ENCODE peak calls at places on chromosomes 16 and 17, in five cellular contexts. One of them, this sample, is unnamed.

GRCh38 chr17:28404007-28404406 is 2.0 kb downstream of the SLC46A1 start:
- DNase-seq in IMR-90: no peak
- DNase-seq in HepG2: no peak
- DNase-seq in GM12878: no peak
- DNase-seq in SK-N-SH: no peak
- DNase-seq in this sample: no peak

GRCh38 chr16:88561485-88562369 is 8.5 kb upstream of the ZC3H18 start:
- DNase-seq in SK-N-SH: peak; percentile 91
- DNase-seq in HepG2: no peak
- DNase-seq in IMR-90: peak; percentile 43
- DNase-seq in GM12878: no peak
- DNase-seq in this sample: peak; percentile 75

GRCh38 chr16:15946257-15947044 is 3.0 kb upstream of the ABCC1 start:
- DNase-seq in SK-N-SH: no peak
- DNase-seq in GM12878: no peak
- DNase-seq in HepG2: peak; percentile 91
- DNase-seq in IMR-90: peak; percentile 91
- DNase-seq in this sample: no peak

GRCh38 chr17:43170140-43170765 is 761 bp upstream of the NBR1 start:
- DNase-seq in IMR-90: peak; percentile 95
- DNase-seq in GM12878: peak; percentile 85
- DNase-seq in SK-N-SH: peak; percentile 88
- DNase-seq in HepG2: peak; percentile 96
- DNase-seq in this sample: peak; percentile 91

GRCh38 chr16:79754081-79754872 is 153.7 kb upstream of the MAF start:
- DNase-seq in IMR-90: no peak
- DNase-seq in HepG2: no peak
- DNase-seq in GM12878: no peak
- DNase-seq in SK-N-SH: no peak
- DNase-seq in this sample: no peak

GRCh38 chr17:7132511-7133094 is 18.0 kb upstream of the ASGR2 start:
- DNase-seq in HepG2: peak; percentile 61
- DNase-seq in GM12878: peak; percentile 84
- DNase-seq in SK-N-SH: no peak
- DNase-seq in IMR-90: no peak
- DNase-seq in this sample: no peak

GRCh38 chr17:45857977-45858708 is 13.5 kb downstream of the SPPL2C start:
- DNase-seq in SK-N-SH: no peak
- DNase-seq in IMR-90: peak; percentile 12
- DNase-seq in HepG2: peak; percentile 40
- DNase-seq in GM12878: no peak
- DNase-seq in this sample: peak; percentile 40

GRCh38 chr17:1491406-1492248 is 859 bp downstream of the MYO1C start:
- DNase-seq in HepG2: no peak
- DNase-seq in SK-N-SH: peak; percentile 96
- DNase-seq in GM12878: no peak
- DNase-seq in IMR-90: no peak
- DNase-seq in this sample: peak; percentile 89

GRCh38 chr16:70767377-70768204 is 33.4 kb downstream of the VAC14 start:
- DNase-seq in HepG2: no peak
- DNase-seq in GM12878: no peak
- DNase-seq in SK-N-SH: no peak
- DNase-seq in IMR-90: no peak
- DNase-seq in this sample: no peak

GRCh38 chr17:82935944-82936767 is 96.3 kb upstream of the ZNF750 start:
- DNase-seq in SK-N-SH: no peak
- DNase-seq in IMR-90: no peak
- DNase-seq in GM12878: no peak
- DNase-seq in HepG2: no peak
- DNase-seq in this sample: no peak

GRCh38 chr17:74432484-74433391 is 850 bp downstream of the GPRC5C start:
- DNase-seq in GM12878: no peak
- DNase-seq in SK-N-SH: no peak
- DNase-seq in HepG2: no peak
- DNase-seq in IMR-90: no peak
- DNase-seq in this sample: no peak

GRCh38 chr16:67211674-67212073 is 12.7 kb downstream of the ELMO3 start:
- DNase-seq in GM12878: no peak
- DNase-seq in HepG2: no peak
- DNase-seq in IMR-90: no peak
- DNase-seq in SK-N-SH: no peak
- DNase-seq in this sample: no peak

GRCh38 chr17:71127416-71127815 is 958.1 kb downstream of the KCNJ2 start:
- DNase-seq in HepG2: no peak
- DNase-seq in SK-N-SH: no peak
- DNase-seq in IMR-90: no peak
- DNase-seq in GM12878: no peak
- DNase-seq in this sample: no peak

GRCh38 chr16:1414532-1415265 is at the start of gene UNKL:
- DNase-seq in SK-N-SH: peak; percentile 99
- DNase-seq in IMR-90: peak; percentile 43
- DNase-seq in GM12878: no peak
- DNase-seq in HepG2: peak; percentile 77
- DNase-seq in this sample: peak; percentile 93

DNA sequence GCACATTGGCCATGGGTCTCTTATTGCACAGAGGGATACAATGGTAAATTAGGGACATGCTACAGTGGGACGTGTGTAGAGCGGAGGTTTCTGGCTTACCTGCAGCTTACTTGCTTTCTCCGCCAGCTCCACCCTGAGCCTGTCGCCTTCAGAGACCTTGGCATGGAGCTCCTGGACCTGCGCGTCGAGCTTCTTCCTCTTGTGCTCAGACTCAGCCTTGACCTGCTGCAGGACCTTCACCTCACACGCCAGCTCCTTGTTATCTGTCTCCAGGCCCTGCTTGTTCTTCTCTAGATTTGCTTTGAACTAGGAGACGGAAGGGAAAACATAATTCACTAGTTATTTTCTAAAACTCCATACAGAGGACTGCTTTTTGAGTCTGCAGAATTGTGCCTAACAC is 63.5 kb downstream of the NDEL1 start:
- DNase-seq in GM12878: no peak
- DNase-seq in HepG2: no peak
- DNase-seq in IMR-90: no peak
- DNase-seq in SK-N-SH: no peak
- DNase-seq in this sample: no peak
- TF ChIP-seq MXI1 in GM12878: no peak
- TF ChIP-seq MXI1 in HepG2: no peak
- TF ChIP-seq MXI1 in IMR-90: no peak
- TF ChIP-seq MXI1 in SK-N-SH: no peak
- TF ChIP-seq MXI1 in this sample: no peak

GRCh38 chr16:50274771-50275415 is 8.5 kb downstream of the ADCY7 start:
- DNase-seq in HepG2: no peak
- DNase-seq in IMR-90: no peak
- DNase-seq in SK-N-SH: no peak
- DNase-seq in GM12878: no peak
- DNase-seq in this sample: no peak

GRCh38 chr16:50276128-50276444 is 9.7 kb downstream of the ADCY7 start:
- DNase-seq in SK-N-SH: no peak
- DNase-seq in HepG2: no peak
- DNase-seq in GM12878: no peak
- DNase-seq in IMR-90: no peak
- DNase-seq in this sample: no peak

GRCh38 chr16:50273888-50274770 is 7.8 kb downstream of the ADCY7 start:
- DNase-seq in GM12878: peak; percentile 64
- DNase-seq in SK-N-SH: no peak
- DNase-seq in IMR-90: no peak
- DNase-seq in HepG2: no peak
- DNase-seq in this sample: peak; percentile 54

GRCh38 chr16:50276801-50277560 is 10.6 kb downstream of the ADCY7 start:
- DNase-seq in IMR-90: no peak
- DNase-seq in GM12878: no peak
- DNase-seq in SK-N-SH: no peak
- DNase-seq in HepG2: peak; percentile 72
- DNase-seq in this sample: no peak

DNA sequence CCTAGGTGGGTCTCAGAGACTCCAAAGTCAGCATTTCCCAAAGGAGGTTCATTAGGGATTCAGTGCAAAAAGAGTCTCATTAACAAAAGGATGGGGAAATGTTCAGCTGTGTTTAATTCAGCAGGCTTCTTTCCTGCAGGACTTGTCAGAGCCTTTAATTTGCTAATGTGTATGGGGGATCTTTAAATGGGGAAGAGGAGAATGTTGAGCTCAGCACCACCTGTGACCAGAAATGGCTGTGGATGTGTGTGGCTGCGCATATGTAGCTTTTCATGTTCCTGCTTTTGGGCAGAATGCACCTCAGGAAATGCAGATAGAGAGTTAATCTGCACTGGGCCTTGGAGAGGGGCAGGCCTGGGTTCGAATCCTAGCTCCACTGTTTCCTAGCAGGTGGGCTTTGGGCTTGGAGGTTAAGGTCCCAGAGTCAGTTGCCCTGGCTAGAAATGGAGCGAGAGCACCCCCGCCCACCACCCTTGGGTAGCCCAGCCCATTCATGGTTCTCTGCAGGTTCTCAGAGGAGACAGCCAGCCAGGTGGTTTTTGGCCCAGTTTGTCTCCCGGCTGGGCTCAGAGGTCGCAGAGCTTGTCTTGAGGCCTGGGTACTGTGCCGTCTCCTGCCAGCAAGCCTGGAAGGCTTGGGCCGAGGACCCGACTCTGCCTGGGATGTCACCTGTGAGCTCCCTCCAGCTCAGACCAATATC is 9.2 kb downstream of the ADCY7 start:
- DNase-seq in HepG2: no peak
- DNase-seq in GM12878: no peak
- DNase-seq in IMR-90: no peak
- DNase-seq in SK-N-SH: no peak
- DNase-seq in this sample: no peak
- TF ChIP-seq MXI1 in HepG2: no peak
- TF ChIP-seq MXI1 in GM12878: no peak
- TF ChIP-seq MXI1 in IMR-90: no peak
- TF ChIP-seq MXI1 in SK-N-SH: no peak
- TF ChIP-seq MXI1 in this sample: no peak

DNA sequence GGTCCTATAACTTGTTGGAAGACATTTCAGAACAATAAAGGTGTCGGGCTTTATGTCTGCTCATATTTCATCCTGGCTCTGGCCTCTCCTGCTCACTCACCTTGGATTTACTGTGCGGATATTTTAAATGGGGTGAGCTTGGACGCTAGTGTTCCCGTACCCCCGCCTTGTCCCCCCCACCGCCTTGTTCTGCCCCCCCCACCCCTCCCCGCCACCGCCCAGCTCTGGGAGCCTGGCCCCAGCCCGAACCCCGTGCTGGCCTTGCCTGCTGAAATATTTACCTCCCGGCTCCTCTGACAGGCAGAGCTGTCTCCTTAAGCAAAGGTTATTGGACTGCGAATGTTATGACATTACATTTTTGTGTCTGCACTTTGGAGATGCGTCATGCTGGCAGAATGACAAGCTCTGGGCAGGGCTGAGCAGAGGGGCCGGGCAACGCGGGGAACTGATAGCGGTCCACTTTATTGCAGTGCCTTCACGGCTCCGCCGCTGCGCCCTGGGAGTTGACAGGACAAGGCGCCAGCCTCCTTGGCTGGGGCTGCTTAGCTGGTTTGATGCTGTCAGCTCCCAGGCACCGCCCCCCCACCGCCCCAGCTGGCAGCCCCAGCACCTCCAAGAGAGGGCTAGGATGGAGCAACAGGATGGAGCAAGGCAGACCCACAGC is 222.5 kb upstream of the GSE1 start:
- DNase-seq in SK-N-SH: peak; percentile 90
- DNase-seq in GM12878: no peak
- DNase-seq in IMR-90: peak; percentile 95
- DNase-seq in HepG2: peak; percentile 90
- DNase-seq in this sample: peak; percentile 90
- TF ChIP-seq MXI1 in SK-N-SH: peak; percentile 92
- TF ChIP-seq MXI1 in GM12878: no peak
- TF ChIP-seq MXI1 in IMR-90: peak; percentile 77
- TF ChIP-seq MXI1 in HepG2: peak; percentile 66
- TF ChIP-seq MXI1 in this sample: peak; percentile 7

DNA sequence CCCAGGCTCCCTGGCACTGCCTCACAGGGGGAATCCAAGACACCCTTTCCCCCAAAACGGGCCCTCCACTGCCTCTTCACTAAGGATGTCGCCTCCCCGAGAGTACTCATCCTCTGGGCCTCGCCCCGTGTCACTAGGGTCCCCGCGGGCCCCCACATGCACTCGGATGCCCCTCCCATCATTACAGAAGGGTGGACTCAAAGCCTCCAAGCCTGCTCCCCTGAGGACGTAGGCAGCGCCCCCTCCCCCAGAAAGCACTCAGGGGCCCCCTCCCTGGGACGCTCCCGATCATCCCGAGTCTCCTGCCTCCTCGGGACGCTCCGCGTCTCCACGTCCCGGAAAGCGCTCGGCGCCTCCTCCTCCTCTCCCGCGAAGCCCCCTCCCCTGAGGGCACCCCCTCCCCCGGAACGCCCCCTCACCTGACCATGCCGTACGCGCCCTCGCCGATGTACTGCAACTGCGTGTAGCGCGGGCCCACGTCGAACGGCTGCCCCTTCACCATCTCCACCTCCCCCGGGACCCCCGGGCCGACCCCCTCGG is 329 bp downstream of the MAPK3 start:
- DNase-seq in GM12878: no peak
- DNase-seq in HepG2: no peak
- DNase-seq in SK-N-SH: no peak
- DNase-seq in IMR-90: no peak
- DNase-seq in this sample: peak; percentile 77
- TF ChIP-seq MXI1 in GM12878: no peak
- TF ChIP-seq MXI1 in HepG2: no peak
- TF ChIP-seq MXI1 in SK-N-SH: peak; percentile 7
- TF ChIP-seq MXI1 in IMR-90: no peak
- TF ChIP-seq MXI1 in this sample: no peak

DNA sequence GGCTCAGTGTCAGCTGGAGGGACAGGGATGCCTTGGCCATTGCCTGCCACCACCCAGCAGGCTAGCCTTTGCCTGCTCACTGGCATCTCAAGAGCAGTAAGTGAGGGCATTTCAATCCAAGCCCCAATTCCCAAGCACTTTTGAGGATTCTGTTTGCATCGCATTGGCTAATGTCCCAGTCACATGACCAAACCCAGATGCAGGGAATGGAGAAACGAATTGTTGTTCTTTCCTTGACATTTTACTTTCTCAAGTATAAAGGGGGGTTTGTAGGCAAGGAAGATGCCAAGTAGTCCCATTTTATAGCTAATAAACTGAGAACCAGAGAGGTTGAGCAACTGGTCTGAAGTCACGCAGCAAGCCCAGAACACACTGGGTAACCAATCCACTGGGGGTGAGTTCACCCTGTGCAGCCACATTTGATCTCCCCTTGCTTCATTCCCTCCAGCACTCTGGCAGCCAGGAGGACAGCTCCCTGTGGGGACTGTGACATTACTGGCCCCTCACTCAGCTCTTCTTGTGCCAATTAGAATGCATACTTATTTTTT is 193.8 kb upstream of the CACNG3 start:
- DNase-seq in HepG2: no peak
- DNase-seq in SK-N-SH: no peak
- DNase-seq in GM12878: no peak
- DNase-seq in IMR-90: no peak
- DNase-seq in this sample: no peak
- TF ChIP-seq MXI1 in HepG2: no peak
- TF ChIP-seq MXI1 in SK-N-SH: no peak
- TF ChIP-seq MXI1 in GM12878: no peak
- TF ChIP-seq MXI1 in IMR-90: no peak
- TF ChIP-seq MXI1 in this sample: no peak

This sample was measured in K562.